ENCODE peak calls at places on chromosome 12, in ten cellular contexts. M is prostate gland; P is GM12878; E is IMR-90; G is Panc1; S is RWPE2; L is pancreas; N is uterus; I is substantia nigra; C is effector memory CD4-positive, alpha-beta T cell. R is an unnamed sample.

GRCh38 chr12:96516472-96517417 is 27.4 kb downstream of the CFAP54 start:
- DNase-seq in M (peak; percentile 62), P (peak; percentile 95), E (peak; percentile 85), G (peak; percentile 54), S (no peak), L (peak; percentile 64), N (peak; percentile 81), I (peak; percentile 47), C (peak; percentile 76), R (peak; percentile 31)

GRCh38 chr12:53253298-53253697 is 14.8 kb upstream of the ESPL1 start:
- DNase-seq in M (no peak), P (no peak), E (no peak), G (no peak), S (no peak), L (no peak), N (no peak), I (no peak), C (no peak), R (no peak)

GRCh38 chr12:62848418-62848817 is 86.5 kb downstream of the PPM1H start:
- DNase-seq in M (no peak), P (peak; percentile 3), E (peak; percentile 85), G (peak; percentile 39), S (no peak), L (no peak), N (no peak), I (no peak), C (no peak), R (no peak)

GRCh38 chr12:131015581-131016337 is 62.1 kb downstream of the ADGRD1 start:
- DNase-seq in M (no peak), P (no peak), E (no peak), G (no peak), S (peak; percentile 28), L (no peak), N (no peak), I (no peak), C (no peak), R (no peak)

GRCh38 chr12:127829974-127830543 is 436.9 kb upstream of the TMEM132C start:
- DNase-seq in M (no peak), P (no peak), E (no peak), G (no peak), S (no peak), L (no peak), N (no peak), I (no peak), C (no peak), R (no peak)

GRCh38 chr12:72318341-72318740 is 46.2 kb downstream of the TRHDE start:
- DNase-seq in M (no peak), P (no peak), E (no peak), G (no peak), S (no peak), L (peak; percentile 24), N (no peak), I (no peak), C (no peak), R (no peak)

GRCh38 chr12:127241056-127241830 is 1025.7 kb upstream of the TMEM132C start:
- DNase-seq in M (no peak), P (no peak), E (no peak), G (no peak), S (peak; percentile 85), L (no peak), N (no peak), I (no peak), C (no peak), R (peak; percentile 64)

GRCh38 chr12:1644523-1645438 is 15.8 kb downstream of the WNT5B start:
- DNase-seq in M (peak; percentile 64), P (no peak), E (peak; percentile 91), G (no peak), S (no peak), L (peak; percentile 61), N (peak; percentile 71), I (peak; percentile 88), C (no peak), R (no peak)

GRCh38 chr12:123670882-123671728 is at the start of gene TCTN2:
- DNase-seq in M (peak; percentile 95), P (peak; percentile 47), E (peak; percentile 87), G (peak; percentile 39), S (peak; percentile 94), L (peak; percentile 94), N (peak; percentile 94), I (peak; percentile 85), C (peak; percentile 91), R (peak; percentile 40)

GRCh38 chr12:27434673-27435565 is 11.6 kb upstream of the SMCO2 start:
- DNase-seq in M (peak; percentile 4), P (no peak), E (no peak), G (no peak), S (no peak), L (peak; percentile 13), N (no peak), I (no peak), C (no peak), R (no peak)

GRCh38 chr12:122979908-122980191 is 631 bp upstream of the ARL6IP4 start:
- DNase-seq in M (no peak), P (no peak), E (no peak), G (no peak), S (no peak), L (no peak), N (no peak), I (no peak), C (no peak), R (no peak)

GRCh38 chr12:131793623-131794022 is 34.6 kb upstream of the MMP17 start:
- DNase-seq in M (no peak), P (no peak), E (peak; percentile 17), G (no peak), S (no peak), L (no peak), N (no peak), I (no peak), C (no peak), R (no peak)

GRCh38 chr12:113310489-113310888 is 24.4 kb downstream of the SLC8B1 start:
- DNase-seq in M (no peak), P (no peak), E (no peak), G (no peak), S (no peak), L (no peak), N (no peak), I (no peak), C (no peak), R (no peak)

GRCh38 chr12:115341442-115341841 is 657.5 kb upstream of the TBX3 start:
- DNase-seq in M (no peak), P (no peak), E (peak; percentile 100), G (peak; percentile 84), S (peak; percentile 93), L (peak; percentile 41), N (peak; percentile 93), I (peak; percentile 65), C (no peak), R (peak; percentile 94)

GRCh38 chr12:66829660-66830325 is 150.9 kb upstream of the GRIP1 start:
- DNase-seq in M (no peak), P (no peak), E (no peak), G (no peak), S (no peak), L (no peak), N (no peak), I (no peak), C (no peak), R (peak; percentile 65)

GRCh38 chr12:66819587-66819986 is 140.7 kb upstream of the GRIP1 start:
- DNase-seq in M (no peak), P (no peak), E (no peak), G (no peak), S (no peak), L (no peak), N (no peak), I (no peak), C (no peak), R (no peak)

GRCh38 chr12:66822961-66823360 is 144.1 kb upstream of the GRIP1 start:
- DNase-seq in M (no peak), P (no peak), E (no peak), G (no peak), S (no peak), L (no peak), N (no peak), I (no peak), C (no peak), R (no peak)

DNA sequence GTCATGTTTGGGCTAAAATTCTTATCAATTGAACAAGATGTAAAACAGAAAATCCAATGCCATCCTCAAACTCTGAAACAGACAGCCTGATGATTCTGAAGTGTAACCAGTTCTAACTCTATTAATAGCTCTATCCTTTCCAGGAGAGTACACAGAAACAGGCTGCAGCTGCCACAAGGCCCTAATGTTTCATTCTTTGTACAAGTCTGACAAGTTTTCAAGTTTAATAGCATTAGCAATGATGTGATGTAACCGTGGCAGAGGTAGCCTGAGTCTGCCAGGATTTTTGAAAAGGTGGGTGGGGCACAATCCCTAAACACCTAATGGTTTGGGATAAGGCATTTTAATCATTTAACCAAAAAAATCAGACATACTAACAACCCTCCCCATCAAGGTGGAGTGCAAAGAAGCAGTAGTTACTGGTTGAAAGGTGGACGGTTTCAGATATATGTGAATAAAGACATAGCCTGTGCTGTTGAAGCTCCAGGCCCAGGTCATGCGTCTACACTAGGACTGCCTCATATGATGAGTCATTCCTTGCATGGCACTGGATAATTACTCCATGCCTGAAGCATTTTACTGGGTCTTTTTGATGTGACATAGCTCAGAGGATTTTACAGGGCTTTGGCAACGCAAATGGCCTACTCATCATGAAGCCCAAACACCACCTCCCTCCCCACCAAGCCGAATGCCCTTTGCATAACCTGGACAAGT is 145.1 kb upstream of the GRIP1 start:
- DNase-seq in M (peak; percentile 62), P (no peak), E (no peak), G (no peak), S (no peak), L (no peak), N (no peak), I (no peak), C (no peak), R (peak; percentile 85)
- H3K27ac ChIP-seq in M (peak overlapping the region; percentile 69), P (no peak overlapping the region), E (no peak overlapping the region), G (no peak overlapping the region), S (peak overlapping the region; percentile 23), L (no peak overlapping the region), N (no peak overlapping the region), I (no peak overlapping the region), C (no peak overlapping the region), R (peak overlapping the region; percentile 81)

GRCh38 chr12:108757842-108758241 is 26.5 kb upstream of the CORO1C start:
- DNase-seq in M (no peak), P (no peak), E (no peak), G (no peak), S (no peak), L (no peak), N (no peak), I (no peak), C (no peak), R (peak; percentile 46)
- H3K27ac ChIP-seq in M (no peak overlapping the region), P (no peak overlapping the region), E (no peak overlapping the region), G (no peak overlapping the region), S (no peak overlapping the region), L (no peak overlapping the region), N (no peak overlapping the region), I (no peak overlapping the region), C (no peak overlapping the region), R (peak overlapping the region; percentile 22)

DNA sequence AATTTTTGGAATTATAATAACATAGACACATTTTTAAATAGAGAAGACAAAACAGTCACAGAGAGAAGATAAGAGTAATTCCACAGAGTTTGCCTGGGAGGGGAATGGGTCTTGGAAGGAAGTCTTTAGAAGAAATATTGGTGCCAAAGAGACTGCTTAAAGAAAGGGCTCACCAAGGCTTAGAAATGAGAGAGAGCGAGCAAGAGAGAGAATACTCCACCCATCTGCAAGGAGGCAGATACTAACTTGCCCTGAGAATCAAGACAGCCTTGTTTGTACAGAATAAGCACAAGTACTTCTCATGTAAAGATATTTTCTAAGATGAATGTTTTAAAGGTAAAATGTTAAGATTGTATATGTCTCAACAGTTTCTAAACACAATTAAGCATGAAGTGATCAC is 165.5 kb downstream of the SLC38A4 start:
- DNase-seq in M (no peak), P (no peak), E (peak; percentile 30), G (no peak), S (no peak), L (no peak), N (no peak), I (no peak), C (no peak), R (no peak)
- H3K27ac ChIP-seq in M (peak overlapping the region; percentile 1), P (no peak overlapping the region), E (peak overlapping the region; percentile 78), G (peak overlapping the region; percentile 89), S (peak overlapping the region; percentile 93), L (no peak overlapping the region), N (peak overlapping the region; percentile 80), I (no peak overlapping the region), C (no peak overlapping the region), R (peak overlapping the region; percentile 89)

GRCh38 chr12:124753230-124753595 is 110.5 kb downstream of the SCARB1 start:
- DNase-seq in M (no peak), P (no peak), E (no peak), G (no peak), S (no peak), L (no peak), N (no peak), I (no peak), C (no peak), R (no peak)
- H3K27ac ChIP-seq in M (no peak overlapping the region), P (no peak overlapping the region), E (no peak overlapping the region), G (peak overlapping the region; percentile 74), S (no peak overlapping the region), L (no peak overlapping the region), N (peak overlapping the region; percentile 89), I (peak overlapping the region; percentile 51), C (no peak overlapping the region), R (no peak overlapping the region)